ENCODE peak calls at places on chromosomes 4 and X, in seven cellular contexts. One of them, this sample, is unnamed.

GRCh38 chrX:103774070-103774642 is 2.5 kb upstream of the PLP1 start:
- DNase-seq in cardiac muscle cell: peak; percentile 75
- DNase-seq in stimulated activated naive CD4-positive, alpha-beta T cell treated with Interleukin-2 at 50 U/mL for 16 hours: no peak
- DNase-seq in left colon: no peak
- DNase-seq in Daoy: peak; percentile 31
- DNase-seq in spleen: no peak
- DNase-seq in T-helper 9 cell: no peak
- DNase-seq in this sample: peak; percentile 79

GRCh38 chr4:107153228-107153627 is 117.1 kb upstream of the DKK2 start:
- DNase-seq in cardiac muscle cell: peak; percentile 34
- DNase-seq in stimulated activated naive CD4-positive, alpha-beta T cell treated with Interleukin-2 at 50 U/mL for 16 hours: no peak
- DNase-seq in left colon: peak; percentile 38
- DNase-seq in Daoy: peak; percentile 9
- DNase-seq in spleen: no peak
- DNase-seq in T-helper 9 cell: no peak
- DNase-seq in this sample: peak; percentile 28

GRCh38 chr4:4730214-4730613 is 129.3 kb upstream of the MSX1 start:
- DNase-seq in cardiac muscle cell: no peak
- DNase-seq in stimulated activated naive CD4-positive, alpha-beta T cell treated with Interleukin-2 at 50 U/mL for 16 hours: no peak
- DNase-seq in left colon: no peak
- DNase-seq in Daoy: no peak
- DNase-seq in spleen: no peak
- DNase-seq in T-helper 9 cell: no peak
- DNase-seq in this sample: no peak

GRCh38 chr4:125368161-125368560 is 53.4 kb downstream of the FAT4 start:
- DNase-seq in cardiac muscle cell: peak; percentile 66
- DNase-seq in stimulated activated naive CD4-positive, alpha-beta T cell treated with Interleukin-2 at 50 U/mL for 16 hours: no peak
- DNase-seq in left colon: no peak
- DNase-seq in Daoy: peak; percentile 6
- DNase-seq in spleen: no peak
- DNase-seq in T-helper 9 cell: no peak
- DNase-seq in this sample: no peak

GRCh38 chrX:119692241-119693031 is 532 bp downstream of the SEPTIN6 start:
- DNase-seq in cardiac muscle cell: peak; percentile 54
- DNase-seq in stimulated activated naive CD4-positive, alpha-beta T cell treated with Interleukin-2 at 50 U/mL for 16 hours: peak; percentile 66
- DNase-seq in left colon: peak; percentile 71
- DNase-seq in Daoy: peak; percentile 26
- DNase-seq in spleen: peak; percentile 90
- DNase-seq in T-helper 9 cell: peak; percentile 63
- DNase-seq in this sample: peak; percentile 16

GRCh38 chr4:15239866-15240265 is 188.0 kb upstream of the C1QTNF7 start:
- DNase-seq in cardiac muscle cell: peak; percentile 65
- DNase-seq in stimulated activated naive CD4-positive, alpha-beta T cell treated with Interleukin-2 at 50 U/mL for 16 hours: no peak
- DNase-seq in left colon: no peak
- DNase-seq in Daoy: peak; percentile 46
- DNase-seq in spleen: no peak
- DNase-seq in T-helper 9 cell: no peak
- DNase-seq in this sample: no peak

GRCh38 chr4:22454955-22455354 is 60.9 kb downstream of the ADGRA3 start:
- DNase-seq in cardiac muscle cell: peak; percentile 39
- DNase-seq in stimulated activated naive CD4-positive, alpha-beta T cell treated with Interleukin-2 at 50 U/mL for 16 hours: no peak
- DNase-seq in left colon: no peak
- DNase-seq in Daoy: no peak
- DNase-seq in spleen: no peak
- DNase-seq in T-helper 9 cell: no peak
- DNase-seq in this sample: no peak

GRCh38 chr4:48017108-48017527 is 546 bp downstream of the NIPAL1 start:
- DNase-seq in cardiac muscle cell: peak; percentile 61
- DNase-seq in stimulated activated naive CD4-positive, alpha-beta T cell treated with Interleukin-2 at 50 U/mL for 16 hours: peak; percentile 36
- DNase-seq in left colon: peak; percentile 79
- DNase-seq in Daoy: peak; percentile 85
- DNase-seq in spleen: peak; percentile 79
- DNase-seq in T-helper 9 cell: peak; percentile 19
- DNase-seq in this sample: peak; percentile 60

GRCh38 chr4:146040623-146041022 is 102.0 kb upstream of the ZNF827 start:
- DNase-seq in cardiac muscle cell: peak; percentile 12
- DNase-seq in stimulated activated naive CD4-positive, alpha-beta T cell treated with Interleukin-2 at 50 U/mL for 16 hours: no peak
- DNase-seq in left colon: no peak
- DNase-seq in Daoy: no peak
- DNase-seq in spleen: no peak
- DNase-seq in T-helper 9 cell: no peak
- DNase-seq in this sample: no peak

GRCh38 chr4:164438321-164438720 is 315.6 kb upstream of the SMIM31 start:
- DNase-seq in cardiac muscle cell: no peak
- DNase-seq in stimulated activated naive CD4-positive, alpha-beta T cell treated with Interleukin-2 at 50 U/mL for 16 hours: no peak
- DNase-seq in left colon: no peak
- DNase-seq in Daoy: peak; percentile 62
- DNase-seq in spleen: no peak
- DNase-seq in T-helper 9 cell: no peak
- DNase-seq in this sample: no peak

GRCh38 chrX:138856881-138857280 is 145.4 kb upstream of the FGF13 start:
- DNase-seq in cardiac muscle cell: no peak
- DNase-seq in stimulated activated naive CD4-positive, alpha-beta T cell treated with Interleukin-2 at 50 U/mL for 16 hours: no peak
- DNase-seq in left colon: no peak
- DNase-seq in Daoy: no peak
- DNase-seq in spleen: no peak
- DNase-seq in T-helper 9 cell: no peak
- DNase-seq in this sample: no peak